ENCODE peak calls at places on chromosomes 1 and 21, in seven cellular contexts. N, O, L, C, F, B and K are unnamed samples.

GRCh38 chr1:65174585-65174984 is 26.6 kb downstream of the AK4 start:
- DNase-seq in C (peak; percentile 32), B (no peak), L (no peak), N (no peak), F (peak; percentile 84), O (no peak), K (peak; percentile 32)

GRCh38 chr1:62436039-62436465 is 797 bp upstream of the USP1 start:
- DNase-seq in B (no peak), L (no peak), O (no peak), N (no peak), F (no peak), C (peak; percentile 55), K (peak; percentile 57)

GRCh38 chr1:199067483-199067882 is 428.6 kb downstream of the PTPRC start:
- DNase-seq in F (no peak), B (no peak), O (no peak), C (no peak), N (no peak), L (no peak), K (no peak)

GRCh38 chr1:247212012-247212411 is 40.2 kb upstream of the ZNF124 start:
- DNase-seq in B (no peak), C (no peak), F (peak; percentile 87), L (peak; percentile 32), O (no peak), N (no peak), K (peak; percentile 13)

GRCh38 chr1:45972621-45973020 is 159.8 kb downstream of the PIK3R3 start:
- DNase-seq in N (no peak), L (no peak), C (no peak), F (no peak), O (no peak), B (no peak), K (no peak)

GRCh38 chr1:197911857-197912696 is 5.1 kb upstream of the LHX9 start:
- DNase-seq in F (no peak), O (no peak), B (no peak), C (no peak), N (peak; percentile 19), L (no peak), K (no peak)

GRCh38 chr1:246690100-246690499 is 34.1 kb upstream of the SCCPDH start:
- DNase-seq in B (no peak), F (no peak), L (no peak), O (no peak), C (no peak), N (no peak), K (no peak)

GRCh38 chr1:157965584-157965983 is 27.9 kb upstream of the KIRREL1 start:
- DNase-seq in F (no peak), O (no peak), B (no peak), C (no peak), N (no peak), L (no peak), K (no peak)

GRCh38 chr1:100360790-100361232 is 8.5 kb downstream of the CDC14A start:
- DNase-seq in B (no peak), C (no peak), N (no peak), L (no peak), O (no peak), F (no peak), K (no peak)

GRCh38 chr1:202613571-202613970 is 96.7 kb downstream of the SYT2 start:
- DNase-seq in N (no peak), L (no peak), B (no peak), F (no peak), C (no peak), O (no peak), K (no peak)

GRCh38 chr1:47137925-47138615 is 829 bp downstream of the CYP4A22 start:
- DNase-seq in N (no peak), C (no peak), B (no peak), L (no peak), O (no peak), F (no peak), K (no peak)

GRCh38 chr1:189859385-189859977 is 618.2 kb downstream of the BRINP3 start:
- DNase-seq in N (peak; percentile 3), O (peak; percentile 29), B (peak; percentile 17), F (no peak), L (peak; percentile 59), C (no peak), K (peak; percentile 1)

GRCh38 chr21:32463889-32464300 is 51.4 kb downstream of the EVA1C start:
- DNase-seq in L (no peak), N (no peak), B (peak; percentile 82), O (no peak), C (no peak), F (no peak), K (no peak)

GRCh38 chr1:28418278-28418637 is 48.7 kb downstream of the PHACTR4 start:
- DNase-seq in N (no peak), O (no peak), F (no peak), B (no peak), C (no peak), L (no peak), K (no peak)

GRCh38 chr1:201941420-201942128 is 4.8 kb downstream of the LMOD1 start:
- DNase-seq in F (no peak), O (peak; percentile 77), B (peak; percentile 49), L (peak; percentile 84), C (no peak), N (no peak), K (no peak)

GRCh38 chr21:43767980-43768867 is 7.9 kb downstream of the CSTB start:
- DNase-seq in F (no peak), B (no peak), O (no peak), L (peak; percentile 85), N (no peak), C (no peak), K (no peak)

DNA sequence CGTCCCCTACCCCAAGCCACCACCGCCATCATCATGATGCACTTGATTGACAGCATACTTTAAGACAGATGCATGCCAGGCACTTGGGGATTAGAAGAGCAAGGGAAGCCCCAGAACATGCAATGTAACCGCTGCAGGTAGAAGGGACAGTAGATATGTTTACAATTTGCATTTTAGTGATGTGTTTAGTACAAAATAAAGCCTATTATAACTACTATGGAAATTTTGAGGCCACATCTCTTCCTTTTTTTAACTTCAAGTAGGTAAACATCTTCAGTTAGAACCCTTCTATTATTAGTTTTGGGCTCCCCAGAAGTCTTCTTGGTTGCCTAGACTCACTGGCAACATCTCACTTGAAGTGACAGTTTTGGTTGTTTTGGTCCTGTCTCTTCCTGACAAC is 25.3 kb downstream of the CR1L start:
- DNase-seq in O (no peak), F (peak; percentile 19), N (no peak), C (no peak), B (no peak), L (no peak), K (no peak)
- TF ChIP-seq TAF1 in O (no peak), F (no peak), N (no peak), C (no peak), B (no peak), L (no peak), K (no peak)

GRCh38 chr21:28602581-28602980 is 390.1 kb downstream of the LTN1 start:
- DNase-seq in L (no peak), C (no peak), B (no peak), F (no peak), N (no peak), O (no peak), K (no peak)
- TF ChIP-seq TAF1 in L (no peak), C (no peak), B (no peak), F (no peak), N (no peak), O (no peak), K (no peak)

GRCh38 chr21:46498335-46499050 is 39.8 kb downstream of the DIP2A start:
- DNase-seq in O (no peak), B (no peak), N (no peak), C (no peak), L (no peak), F (no peak), K (no peak)

GRCh38 chr21:46503922-46504539 is 45.3 kb downstream of the DIP2A start:
- DNase-seq in B (no peak), L (no peak), N (no peak), C (peak; percentile 28), O (no peak), F (no peak), K (no peak)

GRCh38 chr21:46504681-46505080 is 46.0 kb downstream of the DIP2A start:
- DNase-seq in O (no peak), C (no peak), B (no peak), L (no peak), N (no peak), F (no peak), K (no peak)

DNA sequence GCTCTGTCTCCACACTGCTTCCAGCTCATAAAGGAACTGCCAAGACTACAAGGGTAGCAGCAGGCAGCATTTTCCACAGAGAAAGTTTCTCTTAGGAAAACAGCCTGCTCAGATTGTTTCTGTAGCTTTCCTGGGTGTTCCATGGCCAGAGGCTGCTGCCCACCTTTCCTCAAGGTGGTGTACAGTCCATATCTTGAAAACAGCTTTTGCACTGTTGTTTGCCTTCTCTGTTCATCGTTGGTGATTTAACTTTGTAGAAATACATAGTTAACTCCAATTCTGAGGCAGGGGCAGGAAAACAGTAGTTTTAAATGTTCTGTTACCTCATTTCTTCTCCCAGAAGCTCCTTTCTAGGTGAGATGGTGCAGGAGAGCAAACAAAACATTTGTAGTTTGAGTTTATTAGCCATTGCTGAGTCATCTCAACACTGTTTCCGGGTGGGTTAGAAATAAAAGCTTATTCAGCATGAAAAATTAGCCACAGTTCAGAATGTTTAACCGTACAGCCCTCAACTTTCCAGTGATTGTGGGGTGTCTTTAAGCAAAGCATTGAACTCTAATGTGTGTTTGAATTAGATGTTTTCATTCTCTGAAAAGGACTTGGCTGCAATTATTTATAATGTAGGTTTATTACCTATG is 41.7 kb downstream of the DIP2A start:
- DNase-seq in B (peak; percentile 12), L (peak; percentile 42), O (no peak), N (no peak), F (no peak), C (no peak), K (no peak)
- TF ChIP-seq TAF1 in B (no peak), L (no peak), O (no peak), N (no peak), F (no peak), C (no peak), K (no peak)

GRCh38 chr1:14923400-14924011 is 230.0 kb upstream of the TMEM51 start:
- DNase-seq in L (no peak), N (no peak), O (no peak), B (no peak), F (no peak), C (peak; percentile 31), K (peak; percentile 24)

GRCh38 chr1:14922942-14923341 is 230.6 kb upstream of the TMEM51 start:
- DNase-seq in O (no peak), C (no peak), B (no peak), N (no peak), L (no peak), F (no peak), K (no peak)

GRCh38 chr1:14925336-14926136 is 228.0 kb upstream of the TMEM51 start:
- DNase-seq in B (no peak), C (no peak), F (no peak), L (no peak), N (no peak), O (no peak), K (no peak)

GRCh38 chr1:14924455-14925325 is 228.9 kb upstream of the TMEM51 start:
- DNase-seq in O (no peak), B (no peak), L (peak; percentile 81), F (no peak), N (peak; percentile 90), C (peak; percentile 34), K (peak; percentile 25)

DNA sequence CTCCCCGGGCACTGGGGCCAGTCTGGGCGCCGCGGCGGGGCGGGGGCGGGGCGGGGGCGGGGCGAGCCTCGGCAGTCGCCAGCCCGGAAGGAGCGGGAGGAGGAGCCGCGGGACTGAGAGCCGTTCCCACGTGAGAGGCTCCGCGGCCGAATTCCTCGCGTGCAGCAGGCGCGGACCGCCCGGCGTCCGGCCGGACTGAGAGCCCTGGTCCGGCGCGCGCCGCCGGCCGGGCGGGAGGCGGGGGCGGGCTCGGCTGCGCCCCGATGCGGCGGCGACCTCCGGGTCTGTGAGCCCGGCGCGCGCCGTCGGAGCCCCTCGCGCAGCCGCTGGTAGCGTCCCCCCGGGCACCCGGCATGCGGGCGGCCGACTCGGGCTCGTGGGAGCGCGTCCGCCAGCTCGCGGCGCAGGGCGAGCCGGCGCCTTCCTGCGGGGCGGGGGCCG is 229.5 kb upstream of the TMEM51 start:
- DNase-seq in O (no peak), N (peak; percentile 95), B (no peak), C (peak; percentile 76), F (no peak), L (peak; percentile 97), K (peak; percentile 64)
- TF ChIP-seq TAF1 in O (no peak), N (no peak), B (no peak), C (no peak), F (no peak), L (no peak), K (no peak)